ENCODE peak calls at places on chromosomes 3 and 15, in four cellular contexts. One of them, this sample, is unnamed. For H3K4me1, the result is how much of the 10 kb centered on the place peaks cover.

GRCh38 chr3:10142707-10143560 is 1.4 kb downstream of the VHL start:
- DNase-seq in breast epithelium: no peak
- DNase-seq in uterus: peak
- DNase-seq in IMR-90: no peak
- DNase-seq in this sample: no peak

GRCh38 chr3:159253860-159254259 is 452.0 kb downstream of the MFSD1 start:
- DNase-seq in uterus: no peak
- DNase-seq in IMR-90: no peak
- DNase-seq in breast epithelium: no peak
- DNase-seq in this sample: no peak

GRCh38 chr15:92733934-92734521 is 78.5 kb upstream of the FAM174B start:
- DNase-seq in breast epithelium: no peak
- DNase-seq in IMR-90: peak
- DNase-seq in uterus: peak
- DNase-seq in this sample: no peak

GRCh38 chr15:70261083-70261482 is 163.4 kb upstream of the TLE3 start:
- DNase-seq in breast epithelium: no peak
- DNase-seq in IMR-90: no peak
- DNase-seq in uterus: no peak
- DNase-seq in this sample: no peak

GRCh38 chr3:157122116-157122515 is 37.8 kb downstream of the CCNL1 start:
- DNase-seq in IMR-90: peak
- DNase-seq in breast epithelium: no peak
- DNase-seq in uterus: peak
- DNase-seq in this sample: no peak

GRCh38 chr15:56042982-56043980 is 49.9 kb upstream of the NEDD4 start:
- DNase-seq in IMR-90: no peak
- DNase-seq in breast epithelium: no peak
- DNase-seq in uterus: no peak
- DNase-seq in this sample: no peak

GRCh38 chr3:58173670-58174472 is 36.9 kb downstream of the DNASE1L3 start:
- DNase-seq in IMR-90: no peak
- DNase-seq in uterus: no peak
- DNase-seq in breast epithelium: peak
- DNase-seq in this sample: no peak

GRCh38 chr15:100111103-100112060 is 230.4 kb downstream of the ADAMTS17 start:
- DNase-seq in IMR-90: peak
- DNase-seq in uterus: peak
- DNase-seq in breast epithelium: no peak
- DNase-seq in this sample: peak

GRCh38 chr3:31041161-31041978 is 146.9 kb upstream of the GADL1 start:
- DNase-seq in uterus: no peak
- DNase-seq in IMR-90: peak
- DNase-seq in breast epithelium: no peak
- DNase-seq in this sample: no peak

GRCh38 chr3:58630081-58630709 is 36.4 kb downstream of the FAM3D start:
- DNase-seq in uterus: peak
- DNase-seq in IMR-90: peak
- DNase-seq in breast epithelium: peak
- DNase-seq in this sample: peak

DNA sequence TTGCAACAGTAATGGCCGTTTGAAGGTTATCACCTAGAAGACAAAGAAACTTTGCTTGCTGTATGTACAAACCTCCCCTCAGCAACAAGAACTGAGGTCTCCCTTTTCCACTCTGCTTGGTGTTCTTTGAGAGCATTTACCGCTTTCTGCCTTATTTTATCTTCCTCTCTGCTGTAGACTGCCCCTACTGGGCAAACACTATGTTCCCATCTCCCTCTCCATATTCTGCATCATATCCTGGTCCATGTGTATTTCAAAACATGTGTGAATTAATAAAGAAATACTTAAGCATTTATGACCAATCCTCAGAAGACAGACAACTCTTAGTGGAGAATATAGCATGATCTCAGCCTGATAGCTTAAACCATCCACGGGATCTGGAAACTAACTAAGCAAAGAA is 64.4 kb downstream of the ATP13A5 start:
- DNase-seq in IMR-90: no peak
- DNase-seq in uterus: no peak
- DNase-seq in breast epithelium: no peak
- DNase-seq in this sample: no peak
- TF ChIP-seq CTCF in IMR-90: no peak
- TF ChIP-seq CTCF in uterus: no peak
- TF ChIP-seq CTCF in breast epithelium: no peak
- TF ChIP-seq CTCF in this sample: no peak

GRCh38 chr3:55873523-55874254 is 386.6 kb upstream of the WNT5A start:
- DNase-seq in uterus: no peak
- DNase-seq in breast epithelium: no peak
- DNase-seq in IMR-90: peak
- DNase-seq in this sample: no peak

GRCh38 chr3:55870576-55870975 is 383.5 kb upstream of the WNT5A start:
- DNase-seq in uterus: no peak
- DNase-seq in breast epithelium: no peak
- DNase-seq in IMR-90: no peak
- DNase-seq in this sample: no peak

GRCh38 chr3:55868347-55868746 is 381.2 kb upstream of the WNT5A start:
- DNase-seq in uterus: no peak
- DNase-seq in IMR-90: no peak
- DNase-seq in breast epithelium: no peak
- DNase-seq in this sample: no peak
- H3K4me1 ChIP-seq in uterus: under half
- H3K4me1 ChIP-seq in IMR-90: under half
- H3K4me1 ChIP-seq in breast epithelium: under half
- H3K4me1 ChIP-seq in this sample: under half

GRCh38 chr3:43879166-43879565 is 188.4 kb downstream of the ABHD5 start:
- DNase-seq in breast epithelium: no peak
- DNase-seq in uterus: no peak
- DNase-seq in IMR-90: no peak
- DNase-seq in this sample: no peak
- H3K4me3 ChIP-seq in breast epithelium: no peak
- H3K4me3 ChIP-seq in uterus: no peak
- H3K4me3 ChIP-seq in IMR-90: no peak
- H3K4me3 ChIP-seq in this sample: no peak

DNA sequence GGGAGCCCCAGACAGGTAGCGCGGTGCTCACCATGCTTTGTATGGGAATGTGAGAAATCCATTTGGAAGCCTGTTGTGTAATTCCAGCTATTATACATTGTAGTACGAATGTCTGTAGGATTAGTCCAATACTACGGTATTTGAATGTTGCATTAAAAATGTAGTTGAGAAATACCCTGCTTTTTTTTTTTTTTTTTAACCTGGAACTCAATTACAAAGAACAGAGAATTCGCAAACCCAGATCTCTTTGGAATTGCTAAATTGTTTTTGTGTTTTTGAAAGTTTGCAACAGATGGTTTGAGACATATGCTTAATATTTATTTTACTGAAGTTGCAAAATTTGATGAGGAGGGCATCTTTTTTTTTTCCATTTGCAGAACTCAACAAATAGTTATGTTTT is 156.2 kb downstream of the ROBO2 start:
- DNase-seq in breast epithelium: no peak
- DNase-seq in uterus: no peak
- DNase-seq in IMR-90: peak
- DNase-seq in this sample: no peak
- TF ChIP-seq CTCF in breast epithelium: no peak
- TF ChIP-seq CTCF in uterus: no peak
- TF ChIP-seq CTCF in IMR-90: no peak
- TF ChIP-seq CTCF in this sample: no peak

This sample was measured in gastrocnemius medialis.